ENCODE peak calls at places on chromosome 7, in six cellular contexts. V is NT2/D1, I is PC-3, B is mesenchymal stem cell, X is HCT116, N is Karpas-422. T is an unnamed sample.

GRCh38 chr7:135291809-135292253 is 58.2 kb downstream of the STRA8 start:
- DNase-seq in V (no peak), I (peak; percentile 93), B (no peak), X (no peak), N (no peak), T (peak; percentile 15)

GRCh38 chr7:116929021-116929420 is 24.3 kb upstream of the ST7 start:
- DNase-seq in V (no peak), I (peak; percentile 25), B (no peak), X (no peak), N (no peak), T (no peak)

GRCh38 chr7:158847451-158847866 is 8.9 kb upstream of the DYNC2I1 start:
- DNase-seq in V (no peak), I (no peak), B (peak; percentile 24), X (no peak), N (no peak), T (peak; percentile 26)

GRCh38 chr7:114370177-114370576 is 44.4 kb upstream of the FOXP2 start:
- DNase-seq in V (no peak), I (no peak), B (no peak), X (no peak), N (no peak), T (no peak)

GRCh38 chr7:151393031-151393977 is 16.5 kb downstream of the WDR86 start:
- DNase-seq in V (no peak), I (peak; percentile 11), B (no peak), X (no peak), N (no peak), T (no peak)

GRCh38 chr7:42575161-42575560 is 336.7 kb downstream of the C7orf25 start:
- DNase-seq in V (no peak), I (no peak), B (no peak), X (no peak), N (no peak), T (no peak)

GRCh38 chr7:150756858-150757257 is 19.6 kb downstream of the GIMAP5 start:
- DNase-seq in V (no peak), I (peak; percentile 25), B (no peak), X (no peak), N (peak; percentile 52), T (peak; percentile 4)

GRCh38 chr7:75887669-75888369 is 9.0 kb downstream of the RHBDD2 start:
- DNase-seq in V (no peak), I (no peak), B (no peak), X (no peak), N (no peak), T (no peak)

GRCh38 chr7:157757211-157757610 is 420.4 kb downstream of the DNAJB6 start:
- DNase-seq in V (no peak), I (no peak), B (no peak), X (no peak), N (no peak), T (no peak)

GRCh38 chr7:49774459-49775064 is 1.1 kb downstream of the VWC2 start:
- DNase-seq in V (no peak), I (no peak), B (no peak), X (no peak), N (no peak), T (no peak)

GRCh38 chr7:55415173-55415778 is 50.1 kb downstream of the LANCL2 start:
- DNase-seq in V (peak; percentile 66), I (peak; percentile 82), B (peak; percentile 75), X (peak; percentile 43), N (peak; percentile 93), T (peak; percentile 94)

GRCh38 chr7:18499407-18500197 is 4.1 kb downstream of the HDAC9 start:
- DNase-seq in V (no peak), I (peak; percentile 62), B (no peak), X (no peak), N (no peak), T (peak; percentile 69)

GRCh38 chr7:74272305-74273038 is 16.7 kb upstream of the CLIP2 start:
- DNase-seq in V (peak; percentile 74), I (peak; percentile 77), B (peak; percentile 99), X (no peak), N (peak; percentile 63), T (peak; percentile 86)

DNA sequence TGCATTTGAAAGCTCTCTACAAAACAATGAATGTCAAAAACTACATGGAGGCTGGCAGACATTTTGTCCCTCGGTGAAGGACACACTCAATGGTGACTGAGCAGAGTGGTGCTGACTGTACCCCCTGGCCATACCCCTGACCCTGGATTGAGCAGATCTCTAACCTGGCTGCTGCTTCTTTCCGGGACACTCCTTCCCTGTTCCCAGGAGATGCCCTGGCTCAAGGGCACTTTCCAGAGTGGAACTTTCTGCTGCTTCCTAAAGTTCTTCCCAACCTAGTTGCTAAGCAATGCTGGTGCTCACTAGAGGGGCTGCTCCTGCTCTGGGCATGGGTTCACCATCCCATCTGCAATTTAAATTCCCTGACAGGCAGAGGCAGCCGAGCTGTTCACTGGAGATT is 384.2 kb upstream of the PODXL start:
- DNase-seq in V (no peak), I (no peak), B (no peak), X (no peak), N (no peak), T (no peak)
- H3K9ac ChIP-seq in V (no peak overlapping the region), I (no peak overlapping the region), B (no peak overlapping the region), X (no peak overlapping the region), N (no peak overlapping the region), T (no peak overlapping the region)

DNA sequence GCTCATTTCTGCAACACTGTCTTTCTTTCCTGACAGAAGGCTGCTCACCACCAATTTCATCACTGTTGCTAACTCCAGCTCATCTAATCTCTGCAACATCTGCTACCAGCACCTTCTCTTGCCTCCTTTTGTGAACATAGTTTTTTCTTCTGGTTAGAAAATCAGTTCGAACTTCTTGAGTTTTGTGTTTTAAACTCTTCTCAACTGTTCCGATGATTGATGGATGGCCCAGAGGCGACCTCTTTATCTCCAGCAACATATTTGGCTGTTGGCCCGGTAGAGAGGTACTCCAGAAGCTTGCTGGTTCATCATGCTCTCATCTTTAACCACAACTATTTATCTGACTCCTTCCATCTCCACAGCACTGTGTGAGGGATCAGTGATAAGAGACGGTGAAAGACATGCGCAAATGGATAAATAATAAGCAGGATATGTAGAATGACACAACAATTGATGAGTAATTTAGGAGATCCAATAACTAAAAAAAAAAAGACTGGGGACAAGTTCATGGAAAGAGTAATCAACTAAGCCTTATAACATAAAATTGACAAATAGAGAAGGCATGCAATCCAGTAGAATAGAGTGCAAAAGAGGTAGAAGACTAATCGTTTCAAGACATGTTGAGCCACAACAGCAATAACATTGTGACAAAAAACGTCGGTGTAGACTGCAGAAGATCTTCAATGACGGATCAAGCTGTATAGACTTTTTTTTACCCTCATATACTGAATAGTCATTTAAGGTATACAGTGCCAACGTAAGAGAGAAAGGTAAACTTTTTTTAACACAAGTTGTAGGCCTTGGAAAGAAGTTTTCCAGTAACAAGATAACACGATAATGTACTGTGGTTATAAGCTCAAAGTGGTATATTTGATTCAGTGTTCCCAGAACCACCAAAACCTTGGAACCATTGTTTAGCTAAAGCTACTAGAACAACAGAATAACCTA is 152.2 kb downstream of the CRPPA start:
- DNase-seq in V (no peak), I (peak; percentile 81), B (peak; percentile 66), X (peak; percentile 72), N (no peak), T (peak; percentile 3)
- H3K4me3 ChIP-seq in V (no peak overlapping the region), I (no peak overlapping the region), B (no peak overlapping the region), X (no peak overlapping the region), N (no peak overlapping the region), T (no peak overlapping the region)

GRCh38 chr7:47078241-47078640 is 503.7 kb downstream of the TNS3 start:
- DNase-seq in V (no peak), I (no peak), B (no peak), X (no peak), N (no peak), T (no peak)

GRCh38 chr7:47069385-47070076 is 512.4 kb downstream of the TNS3 start:
- DNase-seq in V (no peak), I (no peak), B (no peak), X (no peak), N (no peak), T (no peak)

GRCh38 chr7:47071866-47072265 is 510.0 kb downstream of the TNS3 start:
- DNase-seq in V (no peak), I (no peak), B (no peak), X (no peak), N (no peak), T (no peak)

GRCh38 chr7:47073284-47073683 is 508.6 kb downstream of the TNS3 start:
- DNase-seq in V (no peak), I (no peak), B (no peak), X (no peak), N (no peak), T (no peak)

DNA sequence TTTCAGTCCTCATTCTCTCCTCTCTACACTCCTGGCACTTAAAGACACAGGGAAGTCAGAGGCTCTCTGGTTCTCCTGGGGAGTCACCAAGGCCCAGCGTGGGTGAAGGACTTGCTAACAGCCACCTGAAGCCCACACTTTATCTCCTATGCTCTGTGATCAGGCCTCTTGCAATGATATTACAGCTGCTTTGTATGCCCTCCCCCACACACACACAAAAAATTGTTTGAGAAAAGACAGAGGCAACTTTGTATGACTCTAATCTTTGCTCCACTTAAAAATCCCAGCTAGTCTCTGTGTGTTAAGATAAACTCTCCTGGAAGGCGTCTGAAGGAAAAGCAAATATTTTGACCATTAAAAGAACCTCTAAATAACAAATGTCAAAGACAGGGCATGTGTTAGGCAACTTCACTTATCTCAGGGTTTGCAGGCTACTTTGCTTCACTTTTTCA is 507.2 kb downstream of the TNS3 start:
- DNase-seq in V (no peak), I (no peak), B (peak; percentile 80), X (no peak), N (no peak), T (peak; percentile 22)
- H3K4me1 ChIP-seq in V (no peaks in the 10 kb centered on the region), I (no peaks in the 10 kb centered on the region), B (no peaks in the 10 kb centered on the region), X (no peaks in the 10 kb centered on the region), N (peaks cover 4% of the 10 kb centered on the region), T (peaks cover 28% of the 10 kb centered on the region)

GRCh38 chr7:156639426-156640256 is 933 bp upstream of the RNF32 start:
- DNase-seq in V (no peak), I (no peak), B (no peak), X (no peak), N (no peak), T (no peak)
- H3K9ac ChIP-seq in V (no peak overlapping the region), I (peak overlapping the region; percentile 52), B (peak overlapping the region; percentile 75), X (no peak overlapping the region), N (no peak overlapping the region), T (peak overlapping the region; percentile 78)